ENCODE peak calls at places on chromosome 4, in four cellular contexts. A is body of pancreas, P is astrocyte of the spinal cord, H is Peyer's patch. N is an unnamed sample.

GRCh38 chr4:15755321-15755750 is 22.8 kb upstream of the CD38 start:
- DNase-seq in A (no peak), P (peak; percentile 64), H (no peak), N (peak; percentile 51)

GRCh38 chr4:112973897-112974296 is 75.6 kb upstream of the ANK2 start:
- DNase-seq in A (no peak), P (no peak), H (no peak), N (no peak)

GRCh38 chr4:89413518-89413917 is 105.9 kb upstream of the GPRIN3 start:
- DNase-seq in A (no peak), P (no peak), H (no peak), N (no peak)

GRCh38 chr4:113209652-113210320 is 160.3 kb downstream of the ANK2 start:
- DNase-seq in A (no peak), P (no peak), H (no peak), N (no peak)

GRCh38 chr4:141896687-141897086 is 260.3 kb downstream of the IL15 start:
- DNase-seq in A (no peak), P (no peak), H (no peak), N (peak; percentile 12)

GRCh38 chr4:53477038-53477565 is 99.7 kb downstream of the FIP1L1 start:
- DNase-seq in A (no peak), P (no peak), H (no peak), N (peak; percentile 85)

GRCh38 chr4:166134285-166134684 is 261.2 kb downstream of the TLL1 start:
- DNase-seq in A (no peak), P (no peak), H (no peak), N (no peak)

GRCh38 chr4:181140037-181140603 is 1103.1 kb upstream of the TENM3 start:
- DNase-seq in A (no peak), P (no peak), H (no peak), N (no peak)

GRCh38 chr4:70280567-70280966 is 38.2 kb downstream of the CSN3 start:
- DNase-seq in A (no peak), P (no peak), H (no peak), N (no peak)

DNA sequence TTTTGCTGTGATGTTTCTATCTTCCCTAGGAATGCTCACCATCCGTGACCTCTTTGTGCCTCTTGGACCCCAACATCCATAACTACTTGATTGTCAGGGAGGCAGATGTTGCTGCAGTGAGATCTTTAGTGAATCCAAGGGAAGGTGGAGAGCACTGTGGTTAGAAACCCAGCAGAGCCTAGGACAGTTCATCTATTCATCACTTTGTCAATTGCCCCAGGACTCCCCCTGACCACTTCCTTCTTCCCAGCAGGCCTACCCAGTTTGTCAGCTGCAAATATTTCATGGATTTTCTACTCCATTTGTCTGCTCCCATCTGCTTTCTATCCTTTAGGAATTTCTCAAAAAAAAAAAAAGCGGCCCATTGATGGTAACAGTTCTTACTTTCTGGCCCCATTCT is 942.8 kb downstream of the PCDH7 start:
- DNase-seq in A (no peak), P (peak; percentile 9), H (no peak), N (no peak)
- TF ChIP-seq CTCF in A (no peak), P (no peak), H (no peak), N (no peak)

DNA sequence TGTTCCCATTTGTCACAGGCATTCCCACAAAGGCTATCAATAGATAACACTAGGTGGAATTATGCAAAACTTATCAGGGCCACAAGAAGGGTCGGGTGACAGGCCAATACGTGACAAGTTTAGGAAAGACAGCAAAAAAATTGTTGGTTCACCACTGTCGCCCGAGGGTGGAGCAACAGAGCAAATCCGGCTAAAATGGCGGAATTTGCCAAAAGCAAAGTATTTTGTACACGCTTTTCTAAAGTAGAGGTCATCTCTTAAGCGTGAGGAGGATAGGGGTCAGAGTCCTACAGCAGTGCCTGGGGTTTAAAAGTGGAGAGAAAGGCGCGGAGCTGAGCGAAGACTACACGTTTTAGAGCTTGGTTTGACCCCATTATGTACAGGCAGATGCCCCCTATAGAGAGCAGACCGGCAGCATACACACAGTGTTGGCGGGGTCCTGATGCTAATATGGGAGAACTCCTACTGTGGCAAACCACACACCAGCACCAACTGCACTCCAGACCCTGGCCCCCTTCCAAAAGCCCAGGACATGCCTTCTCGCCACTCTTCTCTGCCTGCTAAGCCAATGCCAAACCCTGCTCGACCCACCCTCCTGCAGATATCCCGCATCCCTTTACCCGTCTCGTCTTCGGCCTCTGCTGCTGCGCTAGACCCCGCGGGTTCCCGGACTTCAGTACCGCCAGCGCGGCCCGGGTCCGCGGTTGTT is 733 bp downstream of the CCNA2 start:
- DNase-seq in A (peak; percentile 24), P (peak; percentile 41), H (no peak), N (peak; percentile 4)
- TF ChIP-seq CTCF in A (no peak), P (no peak), H (no peak), N (no peak)

GRCh38 chr4:146274774-146275173 is 60.4 kb downstream of the REELD1 start:
- DNase-seq in A (no peak), P (no peak), H (no peak), N (no peak)
- TF ChIP-seq CTCF in A (no peak), P (no peak), H (no peak), N (no peak)

DNA sequence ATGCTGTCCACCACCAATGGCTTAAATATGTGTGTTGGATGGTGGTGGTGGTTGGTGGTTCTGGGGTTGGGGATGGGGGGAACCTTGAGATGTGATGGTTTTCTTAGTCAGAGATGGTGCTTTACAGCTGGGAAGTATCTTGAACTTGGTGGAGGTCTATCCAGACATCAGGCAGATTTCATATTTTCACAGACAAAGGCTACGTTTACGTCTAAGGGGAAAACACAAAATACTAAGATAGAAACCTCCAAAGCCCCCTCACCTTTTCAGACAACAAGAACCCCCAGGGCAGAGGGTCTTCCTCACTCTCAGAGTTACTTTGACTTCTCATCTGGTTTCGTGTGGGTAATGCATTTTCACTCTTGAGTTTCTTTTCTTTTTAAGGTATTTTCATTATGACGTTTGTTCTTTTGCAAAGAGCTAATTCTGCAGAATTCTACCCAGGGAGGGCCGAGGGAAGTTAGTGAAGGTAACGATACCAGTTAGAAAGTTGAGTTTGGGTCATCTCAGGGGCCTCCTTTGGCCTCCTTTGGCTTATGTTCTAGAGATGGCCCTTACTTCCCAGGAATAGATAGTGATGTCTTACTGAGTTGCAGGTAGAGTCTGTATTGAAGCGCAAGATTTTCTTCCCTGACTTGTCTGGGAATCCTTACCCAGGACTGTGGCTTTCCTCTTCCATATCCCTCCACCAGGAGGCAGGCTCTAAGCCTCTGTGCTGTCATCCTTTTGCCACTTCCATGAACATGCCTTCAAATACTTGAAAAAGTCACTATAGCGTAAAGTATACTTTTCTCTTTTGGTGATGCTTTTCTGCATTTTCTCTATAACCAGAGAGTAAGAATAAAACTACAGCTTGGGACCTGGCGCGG is 31.9 kb downstream of the RHOH start:
- DNase-seq in A (no peak), P (no peak), H (peak; percentile 23), N (peak; percentile 13)
- TF ChIP-seq CTCF in A (peak; percentile 13), P (peak; percentile 28), H (peak; percentile 21), N (peak; percentile 32)

DNA sequence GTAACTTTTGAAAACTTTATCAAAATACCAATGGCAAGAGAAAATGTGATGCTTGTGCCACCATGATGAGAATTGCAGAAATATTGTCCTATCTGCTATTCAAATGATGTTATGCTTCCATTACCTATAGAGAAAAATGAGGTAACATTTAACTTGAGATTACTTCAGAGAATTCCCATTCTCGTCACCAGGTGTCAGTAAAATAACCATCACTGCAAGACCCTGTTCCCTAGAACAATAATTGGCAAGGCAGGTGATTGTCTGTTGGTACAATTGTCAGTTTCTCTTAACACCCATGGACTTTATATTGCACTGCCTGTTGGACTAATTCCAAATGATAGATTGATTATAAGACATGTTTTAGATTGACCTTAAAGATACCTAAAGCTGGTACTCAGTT is 179.9 kb downstream of the GABRG1 start:
- DNase-seq in A (no peak), P (no peak), H (no peak), N (peak; percentile 0)
- TF ChIP-seq CTCF in A (no peak), P (no peak), H (no peak), N (no peak)

GRCh38 chr4:82850684-82851083 is 40.3 kb downstream of the SEC31A start:
- DNase-seq in A (no peak), P (no peak), H (no peak), N (no peak)

GRCh38 chr4:82848706-82849105 is 42.2 kb downstream of the SEC31A start:
- DNase-seq in A (no peak), P (no peak), H (no peak), N (peak; percentile 74)

GRCh38 chr4:82851902-82852750 is 38.8 kb downstream of the SEC31A start:
- DNase-seq in A (no peak), P (peak; percentile 49), H (no peak), N (peak; percentile 42)

GRCh38 chr4:82851318-82851717 is 39.6 kb downstream of the SEC31A start:
- DNase-seq in A (no peak), P (no peak), H (no peak), N (peak; percentile 50)

DNA sequence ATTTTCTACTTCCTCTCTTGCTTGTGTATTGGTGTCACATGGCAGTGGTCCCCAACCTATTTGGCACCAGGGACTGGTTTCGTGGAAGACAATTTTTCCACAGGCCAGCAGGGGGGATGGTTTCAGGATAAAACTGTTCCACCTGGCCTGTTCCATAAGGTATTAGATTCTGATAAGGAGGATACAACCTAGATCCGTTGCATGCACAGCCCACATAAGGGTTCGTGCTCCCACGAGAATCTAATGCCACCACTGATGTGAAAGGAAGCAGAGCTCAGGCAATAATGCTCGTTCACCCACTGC is 38.3 kb downstream of the SEC31A start:
- DNase-seq in A (no peak), P (no peak), H (no peak), N (no peak)
- TF ChIP-seq CTCF in A (no peak), P (peak; percentile 14), H (no peak), N (no peak)

DNA sequence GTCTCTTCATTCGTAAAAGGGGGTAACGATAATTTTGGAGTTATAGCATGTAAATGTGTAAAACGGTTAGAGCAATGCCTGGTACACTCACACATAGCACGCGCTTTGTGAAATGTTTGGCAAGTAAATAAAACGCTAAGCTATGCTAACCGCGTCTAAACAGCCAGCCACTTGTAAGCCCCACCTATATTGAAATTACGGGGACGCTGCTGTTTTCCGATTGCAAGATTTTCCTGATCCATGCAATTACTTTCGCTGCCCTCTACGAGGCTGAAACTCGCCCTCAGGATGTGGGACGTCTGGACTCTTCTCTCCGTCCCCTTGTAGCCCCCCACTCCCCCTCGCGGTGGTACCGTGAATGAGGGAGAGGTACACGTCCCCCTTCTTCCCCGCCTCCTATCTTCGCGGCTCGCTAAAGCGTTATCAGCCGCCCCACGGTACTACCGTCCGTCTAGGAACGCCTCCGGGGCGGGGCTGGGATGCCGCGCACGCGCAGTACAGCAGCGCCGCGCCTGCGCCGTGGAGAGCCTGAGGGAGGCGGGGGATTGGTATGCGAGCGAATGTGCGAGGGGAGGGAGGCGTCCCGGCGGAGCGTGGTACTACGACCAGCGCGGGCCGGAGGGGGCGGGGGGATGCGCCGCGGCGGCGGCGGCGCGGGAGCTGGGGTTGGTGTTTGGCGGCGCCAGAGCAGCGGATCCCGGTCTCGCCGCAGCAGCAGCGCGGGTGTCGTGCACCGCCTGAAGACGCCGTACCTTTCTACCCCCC is at the start of gene STIM2:
- DNase-seq in A (peak; percentile 96), P (peak; percentile 98), H (peak; percentile 95), N (peak; percentile 97)
- TF ChIP-seq CTCF in A (peak; percentile 62), P (peak; percentile 41), H (peak; percentile 46), N (peak; percentile 22)

DNA sequence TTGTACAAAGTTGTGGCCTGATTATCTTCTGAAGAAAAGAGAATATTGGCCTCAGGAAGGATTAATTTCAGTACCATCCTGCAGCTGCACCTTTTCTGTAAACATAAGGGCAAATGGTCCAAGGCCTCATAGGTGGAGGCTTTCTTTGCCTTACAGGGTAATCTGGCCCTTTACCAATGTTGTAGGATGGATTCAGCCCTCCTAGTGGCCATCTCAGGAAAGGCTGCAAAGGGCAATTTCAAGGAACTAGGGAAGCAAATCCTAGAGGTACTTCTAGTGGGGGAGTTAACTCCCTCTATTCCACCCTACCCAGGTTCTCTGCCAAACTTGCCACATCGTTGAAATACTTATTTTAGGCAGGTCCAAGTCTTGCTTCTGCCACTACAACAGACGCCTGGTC is 57.6 kb downstream of the UGT2B11 start:
- DNase-seq in A (peak; percentile 43), P (no peak), H (no peak), N (peak; percentile 37)
- TF ChIP-seq CTCF in A (no peak), P (peak; percentile 36), H (no peak), N (peak; percentile 56)

N was measured in epithelial cell of esophagus.